ENCODE peak calls at places on chromosomes 16 and 17, in seven cellular contexts. T is H9, M is body of pancreas, D is IMR-90, J is WTC11, S is choroid plexus epithelial cell, V is suprapubic skin. U is an unnamed sample.
A peak's percentile ranks its signal among the peaks of the same experiment; 100 is the strongest.

GRCh38 chr17:4940625-4941021 is 555 bp downstream of the RNF167 start:
- DNase-seq in T (no peak), M (no peak), D (no peak), J (no peak), S (no peak), V (no peak), U (no peak)

GRCh38 chr16:82016268-82016667 is 5.0 kb upstream of the SDR42E1 start:
- DNase-seq in T (no peak), M (no peak), D (peak; percentile 14), J (no peak), S (peak; percentile 84), V (no peak), U (no peak)

GRCh38 chr17:76473541-76473985 is 6.2 kb downstream of the AANAT start:
- DNase-seq in T (peak; percentile 89), M (no peak), D (no peak), J (peak; percentile 82), S (peak; percentile 26), V (peak; percentile 54), U (no peak)

GRCh38 chr16:57462978-57463362 is 491 bp downstream of the POLR2C start:
- DNase-seq in T (no peak), M (no peak), D (no peak), J (no peak), S (no peak), V (no peak), U (no peak)

GRCh38 chr16:90031931-90032663 is 12.8 kb upstream of the DBNDD1 start:
- DNase-seq in T (no peak), M (no peak), D (peak; percentile 48), J (no peak), S (peak; percentile 43), V (no peak), U (no peak)

GRCh38 chr17:17675925-17676534 is 5.2 kb upstream of the RAI1 start:
- DNase-seq in T (peak; percentile 64), M (no peak), D (peak; percentile 52), J (peak; percentile 37), S (peak; percentile 39), V (no peak), U (no peak)

GRCh38 chr17:59634632-59635561 is 15.2 kb downstream of the CLTC start:
- DNase-seq in T (no peak), M (no peak), D (no peak), J (no peak), S (peak; percentile 56), V (no peak), U (no peak)

GRCh38 chr17:43852571-43852970 is 5.6 kb downstream of the CD300LG start:
- DNase-seq in T (no peak), M (no peak), D (no peak), J (no peak), S (no peak), V (no peak), U (no peak)

GRCh38 chr16:79679334-79679733 is 78.8 kb upstream of the MAF start:
- DNase-seq in T (no peak), M (no peak), D (no peak), J (no peak), S (no peak), V (no peak), U (no peak)

GRCh38 chr16:60107920-60108319 is 1373.8 kb upstream of the GOT2 start:
- DNase-seq in T (no peak), M (no peak), D (no peak), J (no peak), S (no peak), V (no peak), U (no peak)

GRCh38 chr16:65672960-65673359 is 551.1 kb upstream of the CDH11 start:
- DNase-seq in T (no peak), M (no peak), D (peak; percentile 22), J (no peak), S (peak; percentile 58), V (no peak), U (no peak)

GRCh38 chr17:81443269-81443668 is 48.0 kb downstream of the BAHCC1 start:
- DNase-seq in T (no peak), M (no peak), D (no peak), J (no peak), S (no peak), V (no peak), U (no peak)

GRCh38 chr16:89114159-89114981 is 20.7 kb downstream of the ACSF3 start:
- DNase-seq in T (peak; percentile 52), M (no peak), D (no peak), J (peak; percentile 47), S (peak; percentile 43), V (no peak), U (no peak)

GRCh38 chr16:11612110-11612981 is 25.6 kb upstream of the LITAF start:
- DNase-seq in T (no peak), M (peak; percentile 64), D (no peak), J (peak; percentile 40), S (peak; percentile 95), V (no peak), U (no peak)

GRCh38 chr17:64028874-64029464 is 8.5 kb upstream of the ICAM2 start:
- DNase-seq in T (peak; percentile 76), M (peak; percentile 75), D (peak; percentile 67), J (peak; percentile 72), S (peak; percentile 83), V (peak; percentile 71), U (peak; percentile 74)

GRCh38 chr16:65634291-65634690 is 512.4 kb upstream of the CDH11 start:
- DNase-seq in T (no peak), M (no peak), D (peak; percentile 4), J (peak; percentile 16), S (peak; percentile 25), V (no peak), U (no peak)

GRCh38 chr17:54901230-54901847 is 687 bp downstream of the TOM1L1 start:
- DNase-seq in T (peak; percentile 34), M (no peak), D (peak; percentile 8), J (no peak), S (no peak), V (no peak), U (no peak)

GRCh38 chr17:36601303-36602029 is at the start of gene MRM1:
- DNase-seq in T (peak; percentile 97), M (peak; percentile 94), D (peak; percentile 89), J (peak; percentile 93), S (peak; percentile 90), V (peak; percentile 94), U (peak; percentile 73)
- TF ChIP-seq CTCF in T (peak; percentile 9), M (peak; percentile 16), D (peak; percentile 23), J (no peak), S (peak; percentile 36), V (no peak), U (no peak)

DNA sequence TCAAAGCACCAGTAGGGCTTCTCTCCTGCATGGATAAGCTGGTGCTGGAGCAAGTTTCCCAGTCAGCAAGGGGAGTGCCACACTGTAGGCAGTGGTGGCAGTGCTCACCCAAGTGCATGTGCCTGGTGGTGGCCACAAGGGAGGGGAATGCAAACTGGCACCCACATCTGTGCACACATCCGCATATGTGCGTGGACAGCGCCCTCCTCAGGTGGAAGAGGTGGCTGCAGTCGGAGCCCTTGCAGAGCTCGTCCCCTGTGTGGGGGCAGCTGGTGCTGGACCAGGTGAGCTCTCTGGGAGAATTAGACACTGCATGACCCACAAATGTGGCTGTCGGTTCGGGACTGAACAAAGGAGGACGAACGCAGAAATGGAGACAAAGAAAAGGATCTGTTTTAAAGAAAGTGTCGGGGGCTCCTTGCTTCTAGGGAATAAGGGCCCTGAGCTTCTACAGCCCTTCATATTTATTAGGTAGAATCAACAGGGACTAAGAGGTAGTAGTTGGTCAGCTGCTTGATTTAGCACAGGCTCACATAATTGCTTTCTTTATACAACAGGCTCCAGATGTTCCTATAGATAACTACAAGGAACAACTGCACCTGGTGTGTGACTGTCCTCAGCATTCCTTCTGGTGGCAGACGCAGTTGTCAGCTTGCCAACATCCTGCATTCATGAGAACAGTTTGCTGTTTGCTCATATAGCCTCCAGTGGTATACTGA is 5.3 kb upstream of the ZNF689 start:
- DNase-seq in T (peak; percentile 93), M (peak; percentile 49), D (peak; percentile 8), J (peak; percentile 98), S (peak; percentile 50), V (no peak), U (no peak)
- TF ChIP-seq CTCF in T (peak; percentile 99), M (peak; percentile 30), D (peak; percentile 50), J (peak; percentile 99), S (peak; percentile 76), V (peak; percentile 50), U (no peak)

GRCh38 chr16:28495098-28495793 is 803 bp downstream of the APOBR start:
- DNase-seq in T (no peak), M (no peak), D (no peak), J (no peak), S (no peak), V (no peak), U (no peak)
- TF ChIP-seq CTCF in T (no peak), M (no peak), D (no peak), J (no peak), S (no peak), V (no peak), U (no peak)

GRCh38 chr16:80803341-80804060 is 897 bp downstream of the CDYL2 start:
- DNase-seq in T (peak; percentile 61), M (peak; percentile 35), D (no peak), J (peak; percentile 61), S (peak; percentile 24), V (no peak), U (no peak)

GRCh38 chr16:80804061-80804450 is 342 bp downstream of the CDYL2 start:
- DNase-seq in T (peak; percentile 33), M (peak; percentile 51), D (peak; percentile 46), J (peak; percentile 29), S (peak; percentile 72), V (no peak), U (no peak)

GRCh38 chr16:80802902-80803301 is 1.5 kb downstream of the CDYL2 start:
- DNase-seq in T (no peak), M (no peak), D (no peak), J (no peak), S (no peak), V (no peak), U (no peak)

GRCh38 chr16:80806957-80807356 is 2.6 kb upstream of the CDYL2 start:
- DNase-seq in T (no peak), M (no peak), D (peak; percentile 69), J (no peak), S (peak; percentile 59), V (no peak), U (no peak)

DNA sequence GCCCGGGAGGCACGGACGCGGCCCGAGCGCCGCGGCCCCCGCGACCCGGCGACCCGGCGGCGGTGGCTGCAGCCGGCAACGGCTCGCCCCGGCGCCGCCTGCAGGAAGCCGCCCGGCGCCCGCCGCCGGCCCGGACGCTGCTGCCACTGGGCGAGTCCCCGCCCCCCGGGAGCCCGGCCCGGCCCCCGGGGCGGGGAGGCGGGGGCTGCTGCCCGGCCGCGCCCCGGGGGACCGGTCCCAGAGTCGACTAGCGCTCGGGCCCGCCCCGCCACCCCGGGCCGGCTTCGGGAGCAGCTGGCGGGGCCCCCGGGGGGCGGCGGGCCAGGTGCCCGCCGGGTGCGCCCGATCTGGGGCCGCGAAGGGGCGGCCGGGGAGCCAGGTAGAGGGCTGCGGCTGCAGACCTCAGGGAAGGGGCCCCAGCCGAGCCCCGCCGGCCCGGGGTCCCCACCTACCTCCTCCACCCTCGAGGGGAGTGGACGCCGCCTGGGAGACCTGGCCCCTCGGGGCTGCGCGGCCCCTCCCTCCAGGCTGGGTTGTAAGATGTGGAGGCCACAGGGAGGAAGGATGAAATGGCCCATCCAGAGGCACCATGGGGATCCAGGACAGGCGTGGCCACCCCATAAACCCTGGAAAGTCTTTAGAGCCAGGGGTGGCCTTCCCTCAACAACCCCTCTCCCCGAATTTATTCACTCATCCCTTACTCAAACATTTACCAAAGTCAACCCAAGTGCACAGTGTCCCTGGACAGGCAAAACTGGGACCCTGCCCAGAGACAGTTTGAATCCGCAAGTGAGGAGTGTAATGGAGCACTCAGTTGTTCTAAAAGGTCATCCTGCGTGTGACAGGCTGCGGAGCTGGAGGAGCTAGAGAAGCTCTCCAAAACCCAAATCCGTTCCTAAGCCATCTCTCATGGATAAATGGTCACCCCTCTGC is at the start of gene CDYL2:
- DNase-seq in T (peak; percentile 32), M (peak; percentile 40), D (peak; percentile 2), J (peak; percentile 21), S (peak; percentile 21), V (no peak), U (no peak)
- TF ChIP-seq CTCF in T (no peak), M (no peak), D (no peak), J (no peak), S (no peak), V (no peak), U (no peak)

GRCh38 chr17:50596191-50597037 is 35.9 kb downstream of the CACNA1G start:
- DNase-seq in T (peak; percentile 92), M (no peak), D (no peak), J (peak; percentile 79), S (peak; percentile 4), V (no peak), U (no peak)
- TF ChIP-seq CTCF in T (peak; percentile 78), M (no peak), D (peak; percentile 34), J (peak; percentile 71), S (peak; percentile 37), V (no peak), U (no peak)